ENCODE peak calls at places on chromosomes 12 and 14, in six cellular contexts. One of them, this sample, is unnamed.

GRCh38 chr12:11580125-11580751 is 69.2 kb upstream of the ETV6 start:
- DNase-seq in T-helper 2 cell: no peak
- DNase-seq in fibroblast of pulmonary artery: peak; percentile 94
- DNase-seq in SW480: no peak
- DNase-seq in upper lobe of left lung: peak; percentile 30
- DNase-seq in activated T-helper 1 cell treated with anti-CD3 and anti-CD28 coated beads, Interleukin-2, amount 50 U/mL, for 16 hours: no peak
- DNase-seq in this sample: no peak

GRCh38 chr12:19962192-19962591 is 406.1 kb upstream of the PDE3A start:
- DNase-seq in T-helper 2 cell: no peak
- DNase-seq in fibroblast of pulmonary artery: no peak
- DNase-seq in SW480: no peak
- DNase-seq in upper lobe of left lung: no peak
- DNase-seq in activated T-helper 1 cell treated with anti-CD3 and anti-CD28 coated beads, Interleukin-2, amount 50 U/mL, for 16 hours: no peak
- DNase-seq in this sample: no peak

GRCh38 chr12:77938301-77938700 is 107.6 kb downstream of the NAV3 start:
- DNase-seq in T-helper 2 cell: no peak
- DNase-seq in fibroblast of pulmonary artery: no peak
- DNase-seq in SW480: no peak
- DNase-seq in upper lobe of left lung: no peak
- DNase-seq in activated T-helper 1 cell treated with anti-CD3 and anti-CD28 coated beads, Interleukin-2, amount 50 U/mL, for 16 hours: no peak
- DNase-seq in this sample: no peak

GRCh38 chr12:85626031-85626781 is 210.0 kb downstream of the RASSF9 start:
- DNase-seq in T-helper 2 cell: no peak
- DNase-seq in fibroblast of pulmonary artery: peak; percentile 88
- DNase-seq in SW480: no peak
- DNase-seq in upper lobe of left lung: no peak
- DNase-seq in activated T-helper 1 cell treated with anti-CD3 and anti-CD28 coated beads, Interleukin-2, amount 50 U/mL, for 16 hours: no peak
- DNase-seq in this sample: no peak

GRCh38 chr12:53973093-53974042 is at the start of gene HOXC11:
- DNase-seq in T-helper 2 cell: no peak
- DNase-seq in fibroblast of pulmonary artery: no peak
- DNase-seq in SW480: no peak
- DNase-seq in upper lobe of left lung: no peak
- DNase-seq in activated T-helper 1 cell treated with anti-CD3 and anti-CD28 coated beads, Interleukin-2, amount 50 U/mL, for 16 hours: no peak
- DNase-seq in this sample: no peak

GRCh38 chr12:26691234-26691970 is 141.6 kb downstream of the ITPR2 start:
- DNase-seq in T-helper 2 cell: no peak
- DNase-seq in fibroblast of pulmonary artery: peak; percentile 96
- DNase-seq in SW480: peak; percentile 94
- DNase-seq in upper lobe of left lung: no peak
- DNase-seq in activated T-helper 1 cell treated with anti-CD3 and anti-CD28 coated beads, Interleukin-2, amount 50 U/mL, for 16 hours: no peak
- DNase-seq in this sample: peak; percentile 89

GRCh38 chr12:32196250-32197198 is 89.9 kb downstream of the BICD1 start:
- DNase-seq in T-helper 2 cell: no peak
- DNase-seq in fibroblast of pulmonary artery: no peak
- DNase-seq in SW480: no peak
- DNase-seq in upper lobe of left lung: no peak
- DNase-seq in activated T-helper 1 cell treated with anti-CD3 and anti-CD28 coated beads, Interleukin-2, amount 50 U/mL, for 16 hours: no peak
- DNase-seq in this sample: no peak

GRCh38 chr14:54570047-54570446 is 3.1 kb downstream of the SAMD4A start:
- DNase-seq in T-helper 2 cell: no peak
- DNase-seq in fibroblast of pulmonary artery: no peak
- DNase-seq in SW480: no peak
- DNase-seq in upper lobe of left lung: no peak
- DNase-seq in activated T-helper 1 cell treated with anti-CD3 and anti-CD28 coated beads, Interleukin-2, amount 50 U/mL, for 16 hours: no peak
- DNase-seq in this sample: no peak

GRCh38 chr14:103021817-103022668 is 35.3 kb downstream of the CDC42BPB start:
- DNase-seq in T-helper 2 cell: no peak
- DNase-seq in fibroblast of pulmonary artery: peak; percentile 27
- DNase-seq in SW480: no peak
- DNase-seq in upper lobe of left lung: no peak
- DNase-seq in activated T-helper 1 cell treated with anti-CD3 and anti-CD28 coated beads, Interleukin-2, amount 50 U/mL, for 16 hours: no peak
- DNase-seq in this sample: peak; percentile 69

GRCh38 chr12:1131811-1132224 is 140.8 kb downstream of the ERC1 start:
- DNase-seq in T-helper 2 cell: no peak
- DNase-seq in fibroblast of pulmonary artery: no peak
- DNase-seq in SW480: no peak
- DNase-seq in upper lobe of left lung: no peak
- DNase-seq in activated T-helper 1 cell treated with anti-CD3 and anti-CD28 coated beads, Interleukin-2, amount 50 U/mL, for 16 hours: no peak
- DNase-seq in this sample: no peak

GRCh38 chr12:48183876-48184548 is 568 bp downstream of the CCDC184 start:
- DNase-seq in T-helper 2 cell: no peak
- DNase-seq in fibroblast of pulmonary artery: no peak
- DNase-seq in SW480: no peak
- DNase-seq in upper lobe of left lung: no peak
- DNase-seq in activated T-helper 1 cell treated with anti-CD3 and anti-CD28 coated beads, Interleukin-2, amount 50 U/mL, for 16 hours: no peak
- DNase-seq in this sample: peak; percentile 87

GRCh38 chr14:92874961-92875360 is 48.0 kb upstream of the CHGA start:
- DNase-seq in T-helper 2 cell: no peak
- DNase-seq in fibroblast of pulmonary artery: no peak
- DNase-seq in SW480: no peak
- DNase-seq in upper lobe of left lung: no peak
- DNase-seq in activated T-helper 1 cell treated with anti-CD3 and anti-CD28 coated beads, Interleukin-2, amount 50 U/mL, for 16 hours: no peak
- DNase-seq in this sample: no peak

GRCh38 chr14:101721951-101722661 is 39.4 kb upstream of the PPP2R5C start:
- DNase-seq in T-helper 2 cell: peak; percentile 53
- DNase-seq in fibroblast of pulmonary artery: peak; percentile 11
- DNase-seq in SW480: peak; percentile 100
- DNase-seq in upper lobe of left lung: peak; percentile 76
- DNase-seq in activated T-helper 1 cell treated with anti-CD3 and anti-CD28 coated beads, Interleukin-2, amount 50 U/mL, for 16 hours: peak; percentile 58
- DNase-seq in this sample: no peak

GRCh38 chr14:60657609-60657983 is 8.3 kb upstream of the SIX1 start:
- DNase-seq in T-helper 2 cell: no peak
- DNase-seq in fibroblast of pulmonary artery: no peak
- DNase-seq in SW480: no peak
- DNase-seq in upper lobe of left lung: no peak
- DNase-seq in activated T-helper 1 cell treated with anti-CD3 and anti-CD28 coated beads, Interleukin-2, amount 50 U/mL, for 16 hours: no peak
- DNase-seq in this sample: peak; percentile 63

GRCh38 chr12:12461923-12462315 is 100.7 kb downstream of the DUSP16 start:
- DNase-seq in T-helper 2 cell: peak; percentile 14
- DNase-seq in fibroblast of pulmonary artery: no peak
- DNase-seq in SW480: no peak
- DNase-seq in upper lobe of left lung: no peak
- DNase-seq in activated T-helper 1 cell treated with anti-CD3 and anti-CD28 coated beads, Interleukin-2, amount 50 U/mL, for 16 hours: no peak
- DNase-seq in this sample: no peak

This sample was measured in DMS53.